ENCODE peak calls at places on chromosomes 2 and 18, in five cellular contexts. S, C, J, Z and H are unnamed samples. For H3K36me3, the result is how much of the 10 kb centered on the place peaks cover.

GRCh38 chr2:152189622-152190495 is 14.3 kb upstream of the STAM2 start:
- ATAC-seq in S (peak), C (peak), J (peak), Z (peak), H (peak)

GRCh38 chr2:6516674-6517073 is 349.0 kb downstream of the CMPK2 start:
- ATAC-seq in S (no peak), C (no peak), J (no peak), Z (no peak), H (no peak)

GRCh38 chr18:73653251-73653650 is 494.4 kb downstream of the FBXO15 start:
- ATAC-seq in S (no peak), C (no peak), J (no peak), Z (no peak), H (no peak)

GRCh38 chr2:109013046-109013445 is 24.0 kb upstream of the EDAR start:
- ATAC-seq in S (no peak), C (no peak), J (no peak), Z (no peak), H (no peak)

GRCh38 chr2:180307096-180307495 is 300.0 kb upstream of the CWC22 start:
- ATAC-seq in S (no peak), C (no peak), J (no peak), Z (no peak), H (no peak)

GRCh38 chr2:64380853-64381527 is 73.0 kb upstream of the LGALSL start:
- ATAC-seq in S (no peak), C (no peak), J (no peak), Z (no peak), H (no peak)

GRCh38 chr2:241670333-241671110 is 16.1 kb downstream of the DTYMK start:
- ATAC-seq in S (no peak), C (no peak), J (no peak), Z (no peak), H (no peak)

GRCh38 chr2:238030422-238031155 is 30.2 kb upstream of the SCLY start:
- ATAC-seq in S (peak), C (no peak), J (no peak), Z (no peak), H (no peak)

GRCh38 chr2:25437881-25438662 is 96.3 kb upstream of the DNMT3A start:
- ATAC-seq in S (no peak), C (no peak), J (no peak), Z (no peak), H (no peak)

GRCh38 chr18:8943900-8944870 is 158.3 kb upstream of the NDUFV2 start:
- ATAC-seq in S (no peak), C (no peak), J (peak), Z (no peak), H (no peak)

GRCh38 chr2:102604754-102605153 is 14.6 kb upstream of the SLC9A2 start:
- ATAC-seq in S (no peak), C (no peak), J (no peak), Z (no peak), H (no peak)

GRCh38 chr18:3584897-3585460 is 135.0 kb downstream of the TGIF1 start:
- ATAC-seq in S (no peak), C (no peak), J (peak), Z (peak), H (no peak)

GRCh38 chr2:190098851-190099250 is 36.3 kb upstream of the MSTN start:
- ATAC-seq in S (no peak), C (no peak), J (no peak), Z (no peak), H (no peak)

GRCh38 chr18:33097126-33097525 is 324.3 kb upstream of the KLHL14 start:
- ATAC-seq in S (no peak), C (no peak), J (no peak), Z (no peak), H (no peak)

GRCh38 chr2:187851955-187852624 is 297.9 kb upstream of the TFPI start:
- ATAC-seq in S (no peak), C (no peak), J (no peak), Z (no peak), H (no peak)

GRCh38 chr2:85160946-85161625 is 27.9 kb downstream of the TCF7L1 start:
- ATAC-seq in S (no peak), C (no peak), J (no peak), Z (no peak), H (no peak)

GRCh38 chr2:30796723-30797122 is 10.5 kb downstream of the CAPN13 start:
- ATAC-seq in S (no peak), C (peak), J (peak), Z (no peak), H (no peak)

GRCh38 chr2:240638517-240639160 is 13.4 kb downstream of the GPR35 start:
- ATAC-seq in S (no peak), C (no peak), J (peak), Z (no peak), H (peak)

GRCh38 chr2:190862067-190862466 is 18.6 kb upstream of the GLS start:
- ATAC-seq in S (no peak), C (no peak), J (no peak), Z (no peak), H (no peak)

GRCh38 chr2:44103643-44104038 is 65.0 kb upstream of the PPM1B start:
- ATAC-seq in S (no peak), C (no peak), J (no peak), Z (no peak), H (no peak)

GRCh38 chr2:155310589-155310988 is 612.1 kb downstream of the KCNJ3 start:
- ATAC-seq in S (peak), C (peak), J (peak), Z (no peak), H (no peak)

GRCh38 chr2:238116298-238117198 is 16.4 kb downstream of the ESPNL start:
- ATAC-seq in S (no peak), C (no peak), J (no peak), Z (no peak), H (no peak)

GRCh38 chr2:176583530-176584101 is 314.4 kb downstream of the MTX2 start:
- ATAC-seq in S (peak), C (no peak), J (no peak), Z (no peak), H (no peak)

GRCh38 chr2:60555066-60555793 is 1.8 kb upstream of the BCL11A start:
- ATAC-seq in S (peak), C (peak), J (peak), Z (peak), H (peak)

GRCh38 chr2:38960609-38961320 is 71.1 kb downstream of the ARHGEF33 start:
- ATAC-seq in S (no peak), C (peak), J (no peak), Z (no peak), H (peak)

GRCh38 chr18:12254820-12255511 is 805 bp downstream of the CIDEA start:
- ATAC-seq in S (no peak), C (no peak), J (no peak), Z (no peak), H (no peak)

GRCh38 chr2:215594766-215595165 is 158.9 kb upstream of the FN1 start:
- ATAC-seq in S (no peak), C (no peak), J (no peak), Z (no peak), H (no peak)

GRCh38 chr2:81483254-81483653 is 1178.7 kb upstream of the LRRTM1 start:
- ATAC-seq in S (no peak), C (no peak), J (no peak), Z (no peak), H (no peak)

DNA sequence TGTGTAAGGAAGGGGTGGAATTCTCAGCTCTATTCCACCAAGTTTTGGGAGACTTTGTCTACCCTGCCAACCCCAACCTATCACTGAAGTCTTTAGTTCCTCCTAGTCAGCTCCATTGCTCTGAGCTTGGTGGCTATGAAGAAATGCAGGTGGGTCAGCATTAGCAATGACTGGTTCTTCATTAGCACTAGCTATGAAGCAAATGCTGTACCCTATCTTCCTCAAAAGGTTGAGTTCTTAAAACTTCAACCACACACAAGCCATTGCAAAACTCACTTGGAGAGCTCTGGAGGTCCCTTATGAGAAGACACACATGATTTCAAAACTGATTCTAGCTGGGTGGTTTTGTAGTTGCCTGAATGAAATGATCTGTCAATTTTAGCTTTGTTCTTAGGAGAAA is 193.8 kb downstream of the IKZF2 start:
- ATAC-seq in S (no peak), C (no peak), J (no peak), Z (peak), H (peak)
- H3K27ac ChIP-seq in S (no peak), C (no peak), J (no peak), Z (no peak), H (no peak)

GRCh38 chr2:199928226-199928625 is 17.1 kb downstream of the C2orf69 start:
- ATAC-seq in S (no peak), C (no peak), J (no peak), Z (no peak), H (no peak)

GRCh38 chr2:199928626-199929025 is 17.5 kb downstream of the C2orf69 start:
- ATAC-seq in S (no peak), C (no peak), J (no peak), Z (no peak), H (no peak)

GRCh38 chr2:199932312-199932855 is 21.3 kb downstream of the C2orf69 start:
- ATAC-seq in S (peak), C (no peak), J (no peak), Z (no peak), H (no peak)

GRCh38 chr2:199933466-199933865 is 21.8 kb downstream of the TYW5 start:
- ATAC-seq in S (no peak), C (no peak), J (no peak), Z (no peak), H (no peak)

DNA sequence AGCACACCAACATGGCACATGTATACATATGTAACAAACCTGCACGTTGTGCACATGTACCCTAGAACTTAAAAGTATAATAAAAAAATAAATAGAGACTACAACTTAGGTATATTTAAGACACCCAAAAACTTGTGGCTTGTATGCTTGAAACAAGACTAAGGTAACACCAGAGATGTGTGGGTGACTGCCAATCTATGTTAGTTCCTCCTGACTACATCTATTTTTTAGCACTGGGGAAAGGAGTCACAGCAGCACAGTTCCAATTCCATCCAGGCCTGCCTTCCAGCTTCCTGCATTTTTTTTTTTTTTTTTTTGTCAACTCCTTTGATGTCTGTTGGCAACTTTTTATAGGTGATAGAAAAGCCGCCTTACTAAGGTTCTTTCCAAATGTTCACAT is 18.2 kb downstream of the C2orf69 start:
- ATAC-seq in S (no peak), C (no peak), J (no peak), Z (no peak), H (no peak)
- H3K36me3 ChIP-seq in S (under half), C (under half), J (under half), Z (under half), H (under half)

DNA sequence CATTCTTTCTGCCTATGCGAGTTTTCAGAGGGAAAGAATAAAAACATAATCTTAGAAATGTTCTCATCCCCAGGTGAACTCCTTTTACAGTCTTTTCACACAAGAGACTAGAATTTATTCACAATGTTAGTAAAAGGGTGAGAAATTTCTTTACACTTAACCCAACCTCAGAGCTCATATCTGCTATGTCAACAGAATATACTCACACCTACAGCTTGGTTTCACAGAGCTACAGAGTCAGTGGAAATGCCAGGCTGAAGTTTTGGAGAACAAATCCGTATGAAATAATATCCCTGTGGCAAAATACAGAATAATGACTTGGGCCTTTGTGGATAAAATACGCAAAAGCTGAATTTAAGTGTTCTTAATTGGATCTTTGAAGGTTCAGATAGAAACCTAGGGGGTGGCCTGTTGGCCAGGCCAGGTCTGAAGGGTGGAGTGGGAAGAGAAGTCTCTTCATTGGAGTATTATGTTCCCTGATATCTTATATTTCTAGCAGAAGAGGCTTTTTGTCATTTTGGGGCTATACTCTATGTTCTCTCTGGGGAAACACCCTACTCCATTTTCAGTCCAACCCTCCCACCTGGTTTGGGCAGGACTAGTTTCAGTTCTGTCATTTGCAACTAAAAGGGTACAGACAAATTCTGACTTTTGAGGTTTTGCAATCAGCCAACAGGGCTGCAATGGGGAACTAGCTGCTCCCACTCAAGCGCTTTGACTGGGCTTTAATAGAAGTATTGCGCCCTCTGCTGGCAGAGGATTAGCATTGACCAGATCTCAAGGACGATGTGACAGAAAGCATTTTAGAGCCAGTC is 25.7 kb downstream of the FBXO48 start:
- ATAC-seq in S (peak), C (peak), J (peak), Z (peak), H (peak)
- H3K27ac ChIP-seq in S (no peak), C (no peak), J (no peak), Z (no peak), H (peak)

GRCh38 chr18:35777042-35777441 is 195.4 kb upstream of the RMP24 start:
- ATAC-seq in S (peak), C (no peak), J (no peak), Z (no peak), H (no peak)

GRCh38 chr18:35780937-35781336 is 191.5 kb upstream of the RMP24 start:
- ATAC-seq in S (no peak), C (no peak), J (no peak), Z (no peak), H (no peak)

GRCh38 chr18:35786359-35787042 is 186.0 kb upstream of the RMP24 start:
- ATAC-seq in S (no peak), C (no peak), J (no peak), Z (no peak), H (no peak)

GRCh38 chr18:35778850-35779634 is 193.4 kb upstream of the RMP24 start:
- ATAC-seq in S (no peak), C (no peak), J (no peak), Z (no peak), H (no peak)

DNA sequence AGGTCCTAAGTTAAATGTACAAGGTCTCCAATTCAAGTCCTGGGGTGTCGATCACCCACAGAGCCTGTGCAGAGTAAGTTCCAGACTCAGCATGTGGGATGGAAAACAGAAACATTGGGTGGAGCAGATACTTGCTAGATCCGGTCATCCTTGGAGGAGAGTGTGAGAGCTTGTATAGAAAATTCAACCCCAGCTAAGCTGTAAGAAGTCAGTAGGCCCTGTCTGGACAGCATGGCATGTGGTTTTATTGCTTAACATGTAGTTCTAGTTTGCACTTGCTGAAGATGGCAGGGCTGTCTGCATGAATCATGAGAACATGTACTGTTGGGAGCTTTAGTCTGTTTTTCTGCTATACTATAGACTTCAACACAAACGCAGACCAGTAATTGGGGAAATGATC is 189.6 kb upstream of the RMP24 start:
- ATAC-seq in S (no peak), C (no peak), J (no peak), Z (no peak), H (no peak)
- H3K36me3 ChIP-seq in S (under half), C (under half), J (under half), Z (under half), H (under half)

DNA sequence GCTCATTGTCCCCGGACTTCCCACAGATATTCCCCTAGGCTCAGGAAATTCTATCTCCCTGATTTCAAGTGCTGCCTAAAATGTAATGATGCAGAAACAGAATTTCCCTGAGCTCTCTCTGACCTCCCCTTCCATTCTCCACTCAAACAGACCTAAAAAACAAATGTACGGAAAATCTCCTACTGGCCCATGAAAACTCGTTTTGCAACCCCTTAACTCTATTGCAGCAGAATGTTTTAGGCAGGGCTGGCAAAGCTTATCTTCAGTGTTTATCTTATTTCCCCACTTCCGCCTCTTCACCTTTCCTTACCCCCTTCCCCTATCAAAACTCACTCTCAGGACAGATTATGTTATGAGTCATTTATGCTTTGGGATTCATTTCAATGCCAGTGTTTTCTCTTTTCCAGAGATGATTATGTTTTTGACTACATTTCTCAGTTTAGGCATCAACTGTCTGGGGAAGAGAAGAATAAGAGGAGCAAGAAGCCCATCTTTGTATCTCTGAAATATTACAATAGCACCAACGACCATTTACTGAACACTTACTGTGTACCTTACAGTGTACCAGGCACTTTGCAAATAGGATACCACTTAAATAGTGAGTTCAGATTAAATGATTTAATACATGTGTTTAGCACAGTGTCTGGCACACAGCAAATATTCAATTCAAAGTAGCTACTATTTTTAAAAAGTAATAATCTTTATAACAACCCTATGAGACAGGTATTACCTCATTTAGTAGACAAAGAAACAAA is 53.9 kb upstream of the STPG4 start:
- ATAC-seq in S (no peak), C (no peak), J (no peak), Z (no peak), H (no peak)
- H3K27ac ChIP-seq in S (no peak), C (no peak), J (no peak), Z (no peak), H (no peak)

GRCh38 chr18:41972067-41973000 is 17.3 kb downstream of the PIK3C3 start:
- ATAC-seq in S (no peak), C (no peak), J (no peak), Z (no peak), H (no peak)

GRCh38 chr18:41974661-41975286 is 19.7 kb downstream of the PIK3C3 start:
- ATAC-seq in S (no peak), C (no peak), J (peak), Z (peak), H (no peak)

GRCh38 chr18:41977233-41977632 is 22.2 kb downstream of the PIK3C3 start:
- ATAC-seq in S (no peak), C (no peak), J (no peak), Z (peak), H (no peak)

GRCh38 chr18:41975287-41975683 is 20.3 kb downstream of the PIK3C3 start:
- ATAC-seq in S (no peak), C (no peak), J (no peak), Z (no peak), H (no peak)

DNA sequence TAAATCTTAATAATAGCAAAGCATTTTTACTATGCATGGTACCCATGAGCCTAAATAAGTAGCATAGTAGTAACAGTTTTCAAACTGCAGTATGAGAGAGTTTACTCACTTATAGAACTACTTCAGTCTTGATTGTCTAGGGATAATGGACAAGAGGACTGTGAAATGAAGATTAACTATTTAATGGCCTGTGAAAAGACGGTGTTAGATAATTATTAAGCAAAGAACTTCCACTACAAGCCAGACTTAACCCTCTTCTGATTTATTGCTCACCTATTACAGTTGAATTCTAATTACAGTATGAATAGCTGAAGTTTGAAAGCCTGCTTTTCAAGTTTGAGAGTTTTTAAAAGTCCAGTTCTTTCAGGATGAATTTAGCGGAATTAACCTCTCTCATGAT is 19.0 kb downstream of the PIK3C3 start:
- ATAC-seq in S (no peak), C (no peak), J (no peak), Z (no peak), H (no peak)
- H3K36me3 ChIP-seq in S (under half), C (under half), J (under half), Z (under half), H (under half)

DNA sequence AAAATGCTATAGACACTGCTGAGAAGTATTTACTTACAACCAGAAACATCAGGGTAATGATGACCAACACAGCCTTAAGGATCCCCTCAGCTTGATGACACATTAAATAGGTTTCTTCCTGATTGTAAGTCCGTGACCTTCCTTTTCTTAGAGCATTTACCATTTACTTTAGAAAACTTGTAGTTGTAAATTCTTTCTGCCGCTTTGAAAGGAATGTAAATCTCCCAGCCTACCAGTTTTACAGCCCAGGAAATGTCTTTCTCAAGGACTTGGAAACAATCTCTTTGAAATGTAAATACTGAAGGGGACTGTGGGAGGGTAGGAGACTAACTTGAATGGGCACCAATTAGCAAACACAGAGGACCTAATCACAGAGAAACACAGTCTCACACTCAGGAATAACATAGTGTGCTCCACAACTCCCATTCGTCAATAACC is 278.6 kb downstream of the DSC3 start:
- ATAC-seq in S (no peak), C (no peak), J (peak), Z (no peak), H (no peak)
- H3K27ac ChIP-seq in S (no peak), C (no peak), J (no peak), Z (no peak), H (no peak)